ENCODE peak calls at places on chromosomes 16 and 17, in eight cellular contexts. One of them, this sample, is unnamed.

GRCh38 chr17:9331512-9332163 is 244.0 kb downstream of the STX8 start:
- DNase-seq in body of pancreas: no peak
- DNase-seq in neural progenitor cell: peak; percentile 9
- DNase-seq in brain microvascular endothelial cell: no peak
- DNase-seq in CD8-positive, alpha-beta T cell: no peak
- DNase-seq in thoracic aorta: no peak
- DNase-seq in HL-60: no peak
- DNase-seq in foreskin keratinocyte: no peak
- DNase-seq in this sample: no peak

GRCh38 chr17:28760987-28761562 is 17.3 kb downstream of the TRAF4 start:
- DNase-seq in thoracic aorta: no peak
- DNase-seq in brain microvascular endothelial cell: peak; percentile 68
- DNase-seq in CD8-positive, alpha-beta T cell: no peak
- DNase-seq in HL-60: peak; percentile 90
- DNase-seq in neural progenitor cell: peak; percentile 64
- DNase-seq in foreskin keratinocyte: peak; percentile 55
- DNase-seq in body of pancreas: peak; percentile 62
- DNase-seq in this sample: no peak

GRCh38 chr16:66001432-66001831 is 365.1 kb upstream of the CDH5 start:
- DNase-seq in foreskin keratinocyte: no peak
- DNase-seq in HL-60: no peak
- DNase-seq in brain microvascular endothelial cell: no peak
- DNase-seq in CD8-positive, alpha-beta T cell: no peak
- DNase-seq in thoracic aorta: no peak
- DNase-seq in body of pancreas: no peak
- DNase-seq in neural progenitor cell: no peak
- DNase-seq in this sample: no peak

GRCh38 chr16:1326380-1326779 is 7.1 kb upstream of the BAIAP3 start:
- DNase-seq in CD8-positive, alpha-beta T cell: no peak
- DNase-seq in brain microvascular endothelial cell: no peak
- DNase-seq in thoracic aorta: no peak
- DNase-seq in neural progenitor cell: no peak
- DNase-seq in foreskin keratinocyte: no peak
- DNase-seq in body of pancreas: no peak
- DNase-seq in HL-60: no peak
- DNase-seq in this sample: no peak

GRCh38 chr16:52578007-52578828 is 31.3 kb upstream of the TOX3 start:
- DNase-seq in CD8-positive, alpha-beta T cell: no peak
- DNase-seq in brain microvascular endothelial cell: no peak
- DNase-seq in body of pancreas: no peak
- DNase-seq in neural progenitor cell: no peak
- DNase-seq in HL-60: no peak
- DNase-seq in foreskin keratinocyte: no peak
- DNase-seq in thoracic aorta: no peak
- DNase-seq in this sample: no peak

GRCh38 chr16:15777533-15778203 is 79.2 kb downstream of the MYH11 start:
- DNase-seq in CD8-positive, alpha-beta T cell: no peak
- DNase-seq in HL-60: peak; percentile 38
- DNase-seq in body of pancreas: no peak
- DNase-seq in neural progenitor cell: peak; percentile 75
- DNase-seq in brain microvascular endothelial cell: peak; percentile 43
- DNase-seq in foreskin keratinocyte: no peak
- DNase-seq in thoracic aorta: no peak
- DNase-seq in this sample: peak; percentile 49

GRCh38 chr16:19765860-19766553 is 47.9 kb downstream of the IQCK start:
- DNase-seq in HL-60: peak; percentile 6
- DNase-seq in brain microvascular endothelial cell: no peak
- DNase-seq in thoracic aorta: no peak
- DNase-seq in foreskin keratinocyte: no peak
- DNase-seq in body of pancreas: no peak
- DNase-seq in CD8-positive, alpha-beta T cell: no peak
- DNase-seq in neural progenitor cell: no peak
- DNase-seq in this sample: no peak

GRCh38 chr17:9979463-9979995 is 74.5 kb upstream of the RCVRN start:
- DNase-seq in foreskin keratinocyte: peak; percentile 18
- DNase-seq in neural progenitor cell: no peak
- DNase-seq in thoracic aorta: no peak
- DNase-seq in CD8-positive, alpha-beta T cell: no peak
- DNase-seq in HL-60: no peak
- DNase-seq in brain microvascular endothelial cell: no peak
- DNase-seq in body of pancreas: no peak
- DNase-seq in this sample: peak; percentile 19

GRCh38 chr16:58243528-58244004 is 45.7 kb upstream of the CSNK2A2 start:
- DNase-seq in CD8-positive, alpha-beta T cell: no peak
- DNase-seq in body of pancreas: peak; percentile 20
- DNase-seq in foreskin keratinocyte: peak; percentile 82
- DNase-seq in thoracic aorta: no peak
- DNase-seq in brain microvascular endothelial cell: no peak
- DNase-seq in neural progenitor cell: no peak
- DNase-seq in HL-60: no peak
- DNase-seq in this sample: peak; percentile 46

GRCh38 chr16:61382435-61382834 is 653.8 kb downstream of the CDH8 start:
- DNase-seq in neural progenitor cell: peak; percentile 50
- DNase-seq in brain microvascular endothelial cell: no peak
- DNase-seq in body of pancreas: no peak
- DNase-seq in HL-60: no peak
- DNase-seq in CD8-positive, alpha-beta T cell: no peak
- DNase-seq in foreskin keratinocyte: no peak
- DNase-seq in thoracic aorta: no peak
- DNase-seq in this sample: no peak

GRCh38 chr16:81204794-81205680 is 33.5 kb upstream of the BCO1 start:
- DNase-seq in foreskin keratinocyte: peak; percentile 27
- DNase-seq in thoracic aorta: no peak
- DNase-seq in HL-60: peak; percentile 25
- DNase-seq in CD8-positive, alpha-beta T cell: peak; percentile 29
- DNase-seq in brain microvascular endothelial cell: peak; percentile 33
- DNase-seq in neural progenitor cell: peak; percentile 59
- DNase-seq in body of pancreas: peak; percentile 50
- DNase-seq in this sample: peak; percentile 26

GRCh38 chr16:69632836-69633235 is 67.1 kb downstream of the NFAT5 start:
- DNase-seq in body of pancreas: no peak
- DNase-seq in foreskin keratinocyte: no peak
- DNase-seq in thoracic aorta: no peak
- DNase-seq in neural progenitor cell: no peak
- DNase-seq in HL-60: no peak
- DNase-seq in brain microvascular endothelial cell: no peak
- DNase-seq in CD8-positive, alpha-beta T cell: no peak
- DNase-seq in this sample: no peak

GRCh38 chr17:32310927-32311568 is 30.9 kb downstream of the C17orf75 start:
- DNase-seq in CD8-positive, alpha-beta T cell: no peak
- DNase-seq in foreskin keratinocyte: no peak
- DNase-seq in HL-60: no peak
- DNase-seq in body of pancreas: no peak
- DNase-seq in neural progenitor cell: peak; percentile 49
- DNase-seq in thoracic aorta: no peak
- DNase-seq in brain microvascular endothelial cell: no peak
- DNase-seq in this sample: no peak

GRCh38 chr16:19223235-19223847 is 55.3 kb downstream of the SYT17 start:
- DNase-seq in body of pancreas: peak; percentile 49
- DNase-seq in foreskin keratinocyte: peak; percentile 9
- DNase-seq in thoracic aorta: no peak
- DNase-seq in neural progenitor cell: peak; percentile 65
- DNase-seq in brain microvascular endothelial cell: peak; percentile 7
- DNase-seq in HL-60: peak; percentile 34
- DNase-seq in CD8-positive, alpha-beta T cell: no peak
- DNase-seq in this sample: no peak

GRCh38 chr16:3591991-3592390 is 14.8 kb upstream of the NLRC3 start:
- DNase-seq in CD8-positive, alpha-beta T cell: no peak
- DNase-seq in neural progenitor cell: no peak
- DNase-seq in thoracic aorta: no peak
- DNase-seq in HL-60: no peak
- DNase-seq in brain microvascular endothelial cell: no peak
- DNase-seq in body of pancreas: no peak
- DNase-seq in foreskin keratinocyte: no peak
- DNase-seq in this sample: no peak

DNA sequence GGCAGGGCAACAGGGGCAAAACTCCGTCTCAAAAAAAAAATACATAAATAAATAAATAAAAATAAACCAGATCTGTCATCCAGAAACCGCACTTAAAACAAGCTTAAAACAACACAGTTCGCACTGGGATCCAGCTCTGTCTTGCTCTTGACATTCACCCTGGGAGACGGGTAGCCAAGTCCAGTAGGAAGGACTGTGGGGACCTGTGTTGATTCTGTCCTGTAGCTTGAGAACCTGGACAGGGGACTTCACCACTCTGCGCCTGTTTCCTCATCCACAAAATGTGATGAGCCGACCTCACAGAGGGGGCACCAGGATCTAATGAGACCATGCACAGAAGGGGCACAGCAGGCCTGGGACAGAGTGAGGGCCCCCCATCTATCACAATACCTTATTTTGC is 1.5 kb upstream of the RAI1 start:
- DNase-seq in thoracic aorta: no peak
- DNase-seq in CD8-positive, alpha-beta T cell: no peak
- DNase-seq in brain microvascular endothelial cell: no peak
- DNase-seq in body of pancreas: no peak
- DNase-seq in HL-60: no peak
- DNase-seq in foreskin keratinocyte: no peak
- DNase-seq in neural progenitor cell: no peak
- DNase-seq in this sample: no peak
- H3K27ac ChIP-seq in thoracic aorta: no peak overlapping the region
- H3K27ac ChIP-seq in CD8-positive, alpha-beta T cell: no peak overlapping the region
- H3K27ac ChIP-seq in brain microvascular endothelial cell: no peak overlapping the region
- H3K27ac ChIP-seq in body of pancreas: no peak overlapping the region
- H3K27ac ChIP-seq in HL-60: no peak overlapping the region
- H3K27ac ChIP-seq in foreskin keratinocyte: no peak overlapping the region
- H3K27ac ChIP-seq in neural progenitor cell: no peak overlapping the region
- H3K27ac ChIP-seq in this sample: peak overlapping the region; percentile 91

DNA sequence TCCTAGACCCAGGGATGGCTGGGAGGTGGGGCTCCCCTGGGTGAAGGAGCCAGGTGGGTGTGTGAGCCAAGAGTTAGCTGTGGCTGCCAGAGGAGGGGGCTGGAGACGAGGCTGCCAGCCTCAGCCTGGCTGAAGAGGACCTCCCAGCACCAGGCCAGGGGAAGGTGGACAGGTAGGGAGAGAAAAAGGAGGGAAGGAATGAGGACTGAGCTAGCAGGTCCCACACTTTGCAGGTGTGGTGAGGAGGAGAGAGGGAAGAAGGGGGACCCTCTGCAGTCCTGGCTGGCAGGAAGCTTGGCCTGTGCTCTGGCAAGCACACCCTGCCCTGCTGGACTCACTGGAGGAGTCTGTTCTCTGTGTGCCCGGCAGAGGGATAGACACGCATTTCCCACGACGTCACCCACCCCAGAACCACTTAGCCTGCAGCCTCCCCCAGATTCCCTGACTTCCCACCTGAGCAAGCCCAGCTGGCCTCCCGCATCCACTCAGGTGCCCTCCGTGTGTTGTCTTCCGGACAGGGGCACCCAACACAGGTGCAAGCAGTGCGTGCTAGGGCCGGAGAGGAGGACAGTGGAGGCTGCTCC is 42.0 kb downstream of the SOCS3 start:
- DNase-seq in brain microvascular endothelial cell: no peak
- DNase-seq in body of pancreas: no peak
- DNase-seq in thoracic aorta: no peak
- DNase-seq in HL-60: no peak
- DNase-seq in neural progenitor cell: no peak
- DNase-seq in foreskin keratinocyte: no peak
- DNase-seq in CD8-positive, alpha-beta T cell: no peak
- DNase-seq in this sample: no peak
- TF ChIP-seq CTCF in brain microvascular endothelial cell: no peak
- TF ChIP-seq CTCF in body of pancreas: no peak
- TF ChIP-seq CTCF in thoracic aorta: no peak
- TF ChIP-seq CTCF in HL-60: no peak
- TF ChIP-seq CTCF in neural progenitor cell: no peak
- TF ChIP-seq CTCF in foreskin keratinocyte: no peak
- TF ChIP-seq CTCF in CD8-positive, alpha-beta T cell: no peak
- TF ChIP-seq CTCF in this sample: no peak

DNA sequence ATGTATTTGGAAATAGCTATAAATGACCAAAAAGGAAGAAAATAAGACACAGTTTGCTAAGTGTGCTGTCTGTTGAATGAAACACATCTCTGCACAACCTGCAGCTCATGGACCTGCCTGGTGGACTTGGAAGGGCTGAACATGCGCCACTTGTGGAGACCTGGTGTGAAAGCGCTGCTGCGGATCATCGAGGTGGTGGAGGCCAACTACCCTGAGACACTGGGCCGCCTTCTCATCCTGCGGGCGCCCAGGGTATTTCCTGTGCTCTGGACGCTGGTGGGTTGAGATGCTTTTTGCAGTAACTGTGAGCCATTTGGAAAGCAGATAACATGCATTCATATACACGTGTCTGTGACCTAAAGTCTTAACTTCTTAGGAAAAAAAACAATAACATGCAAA is 65.4 kb downstream of the SEC14L1 start:
- DNase-seq in brain microvascular endothelial cell: no peak
- DNase-seq in body of pancreas: no peak
- DNase-seq in neural progenitor cell: no peak
- DNase-seq in thoracic aorta: no peak
- DNase-seq in foreskin keratinocyte: no peak
- DNase-seq in HL-60: no peak
- DNase-seq in CD8-positive, alpha-beta T cell: no peak
- DNase-seq in this sample: no peak
- H3K27ac ChIP-seq in brain microvascular endothelial cell: no peak overlapping the region
- H3K27ac ChIP-seq in body of pancreas: no peak overlapping the region
- H3K27ac ChIP-seq in neural progenitor cell: no peak overlapping the region
- H3K27ac ChIP-seq in thoracic aorta: no peak overlapping the region
- H3K27ac ChIP-seq in foreskin keratinocyte: no peak overlapping the region
- H3K27ac ChIP-seq in HL-60: peak overlapping the region; percentile 35
- H3K27ac ChIP-seq in CD8-positive, alpha-beta T cell: no peak overlapping the region
- H3K27ac ChIP-seq in this sample: no peak overlapping the region

DNA sequence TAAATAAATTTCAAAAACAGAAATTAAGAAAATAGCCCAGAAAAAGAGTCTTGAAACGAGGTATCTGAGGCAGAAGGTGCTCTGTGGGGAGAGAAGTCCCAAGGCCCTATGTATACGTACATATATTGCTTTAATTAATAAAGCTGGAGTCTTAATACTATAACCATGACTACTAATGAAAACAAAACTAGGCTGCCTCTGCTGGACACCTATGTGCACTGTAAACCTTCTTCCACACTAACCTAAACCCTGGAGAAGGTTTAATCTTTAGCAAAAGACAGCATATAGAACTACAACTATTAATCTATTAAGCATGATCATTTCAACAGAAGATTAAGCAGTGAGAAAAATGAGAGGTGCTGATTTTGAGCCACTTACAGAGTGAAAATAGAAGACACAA is 153.9 kb upstream of the C17orf78 start:
- DNase-seq in thoracic aorta: no peak
- DNase-seq in HL-60: no peak
- DNase-seq in CD8-positive, alpha-beta T cell: no peak
- DNase-seq in foreskin keratinocyte: no peak
- DNase-seq in body of pancreas: no peak
- DNase-seq in neural progenitor cell: no peak
- DNase-seq in brain microvascular endothelial cell: no peak
- DNase-seq in this sample: no peak
- TF ChIP-seq CTCF in thoracic aorta: no peak
- TF ChIP-seq CTCF in HL-60: no peak
- TF ChIP-seq CTCF in CD8-positive, alpha-beta T cell: no peak
- TF ChIP-seq CTCF in foreskin keratinocyte: no peak
- TF ChIP-seq CTCF in body of pancreas: no peak
- TF ChIP-seq CTCF in neural progenitor cell: no peak
- TF ChIP-seq CTCF in brain microvascular endothelial cell: peak; percentile 18
- TF ChIP-seq CTCF in this sample: no peak

GRCh38 chr17:50220811-50221210 is 19.4 kb upstream of the COL1A1 start:
- DNase-seq in CD8-positive, alpha-beta T cell: no peak
- DNase-seq in body of pancreas: no peak
- DNase-seq in HL-60: no peak
- DNase-seq in neural progenitor cell: no peak
- DNase-seq in thoracic aorta: no peak
- DNase-seq in brain microvascular endothelial cell: no peak
- DNase-seq in foreskin keratinocyte: no peak
- DNase-seq in this sample: no peak
- H3K27ac ChIP-seq in CD8-positive, alpha-beta T cell: no peak overlapping the region
- H3K27ac ChIP-seq in body of pancreas: no peak overlapping the region
- H3K27ac ChIP-seq in HL-60: peak overlapping the region; percentile 2
- H3K27ac ChIP-seq in neural progenitor cell: no peak overlapping the region
- H3K27ac ChIP-seq in thoracic aorta: peak overlapping the region; percentile 90
- H3K27ac ChIP-seq in brain microvascular endothelial cell: peak overlapping the region; percentile 99
- H3K27ac ChIP-seq in foreskin keratinocyte: no peak overlapping the region
- H3K27ac ChIP-seq in this sample: peak overlapping the region; percentile 91

GRCh38 chr17:75773808-75774470 is 8.9 kb upstream of the GALK1 start:
- DNase-seq in HL-60: no peak
- DNase-seq in neural progenitor cell: no peak
- DNase-seq in CD8-positive, alpha-beta T cell: no peak
- DNase-seq in body of pancreas: peak; percentile 29
- DNase-seq in foreskin keratinocyte: no peak
- DNase-seq in thoracic aorta: no peak
- DNase-seq in brain microvascular endothelial cell: no peak
- DNase-seq in this sample: no peak
- TF ChIP-seq CTCF in HL-60: no peak
- TF ChIP-seq CTCF in neural progenitor cell: peak; percentile 15
- TF ChIP-seq CTCF in CD8-positive, alpha-beta T cell: no peak
- TF ChIP-seq CTCF in body of pancreas: no peak
- TF ChIP-seq CTCF in foreskin keratinocyte: no peak
- TF ChIP-seq CTCF in thoracic aorta: no peak
- TF ChIP-seq CTCF in brain microvascular endothelial cell: peak; percentile 22
- TF ChIP-seq CTCF in this sample: no peak

This sample was measured in RWPE1.